ENCODE peak calls at places on chromosomes 4 and X, in five cellular contexts. One of them, this sample, is unnamed.

GRCh38 chr4:7722716-7723115 is 216.9 kb downstream of the AFAP1 start:
- DNase-seq in endothelial cell: no peak
- DNase-seq in AG04449: no peak
- DNase-seq in heart right ventricle: no peak
- DNase-seq in IMR-90: no peak
- DNase-seq in this sample: no peak

GRCh38 chrX:47176101-47176740 is 17.4 kb upstream of the UBA1 start:
- DNase-seq in endothelial cell: no peak
- DNase-seq in AG04449: no peak
- DNase-seq in heart right ventricle: no peak
- DNase-seq in IMR-90: no peak
- DNase-seq in this sample: no peak

GRCh38 chrX:106894978-106895452 is 8.1 kb downstream of the RIPPLY1 start:
- DNase-seq in endothelial cell: no peak
- DNase-seq in AG04449: no peak
- DNase-seq in heart right ventricle: peak
- DNase-seq in IMR-90: peak
- DNase-seq in this sample: no peak

GRCh38 chr4:1490906-1491629 is 84.8 kb upstream of the NKX1-1 start:
- DNase-seq in endothelial cell: no peak
- DNase-seq in AG04449: no peak
- DNase-seq in heart right ventricle: no peak
- DNase-seq in IMR-90: no peak
- DNase-seq in this sample: no peak

GRCh38 chr4:8322794-8323704 is 53.5 kb downstream of the HTRA3 start:
- DNase-seq in endothelial cell: no peak
- DNase-seq in AG04449: no peak
- DNase-seq in heart right ventricle: no peak
- DNase-seq in IMR-90: no peak
- DNase-seq in this sample: no peak

GRCh38 chrX:288561-288991 is 7.4 kb downstream of the PLCXD1 start:
- DNase-seq in endothelial cell: no peak
- DNase-seq in AG04449: no peak
- DNase-seq in heart right ventricle: no peak
- DNase-seq in IMR-90: no peak
- DNase-seq in this sample: no peak

GRCh38 chr4:129377131-129377845 is 281.3 kb downstream of the C4orf33 start:
- DNase-seq in endothelial cell: no peak
- DNase-seq in AG04449: no peak
- DNase-seq in heart right ventricle: no peak
- DNase-seq in IMR-90: no peak
- DNase-seq in this sample: no peak

GRCh38 chr4:159019356-159019755 is 83.5 kb upstream of the RAPGEF2 start:
- DNase-seq in endothelial cell: no peak
- DNase-seq in AG04449: no peak
- DNase-seq in heart right ventricle: peak
- DNase-seq in IMR-90: no peak
- DNase-seq in this sample: no peak

GRCh38 chr4:140839888-140840790 is 84.0 kb upstream of the TBC1D9 start:
- DNase-seq in endothelial cell: no peak
- DNase-seq in AG04449: peak
- DNase-seq in heart right ventricle: no peak
- DNase-seq in IMR-90: peak
- DNase-seq in this sample: no peak

GRCh38 chrX:128846385-128846784 is 676.9 kb downstream of the SMARCA1 start:
- DNase-seq in endothelial cell: no peak
- DNase-seq in AG04449: no peak
- DNase-seq in heart right ventricle: no peak
- DNase-seq in IMR-90: no peak
- DNase-seq in this sample: no peak

GRCh38 chr4:109414938-109415337 is 18.7 kb upstream of the SEC24B start:
- DNase-seq in endothelial cell: no peak
- DNase-seq in AG04449: no peak
- DNase-seq in heart right ventricle: no peak
- DNase-seq in IMR-90: peak
- DNase-seq in this sample: no peak

DNA sequence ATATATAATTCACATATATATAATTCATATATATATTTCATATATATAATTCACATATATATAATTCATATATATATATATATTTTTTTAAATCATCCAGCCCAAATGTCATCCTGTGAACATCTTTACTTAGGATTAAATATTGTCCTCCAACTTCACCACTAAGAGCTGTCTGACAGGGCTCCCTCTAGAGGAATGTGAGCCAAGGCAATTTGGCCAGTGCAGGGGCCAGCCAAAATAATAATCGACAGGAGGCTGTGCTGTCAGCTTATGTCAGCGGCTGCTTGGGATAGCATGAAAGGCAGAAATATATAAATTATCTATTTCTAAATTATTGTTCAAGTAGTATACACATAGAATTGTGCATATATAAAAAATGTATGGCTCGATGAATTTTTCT is 29.5 kb downstream of the EGFL6 start:
- DNase-seq in endothelial cell: peak
- DNase-seq in AG04449: no peak
- DNase-seq in heart right ventricle: no peak
- DNase-seq in IMR-90: peak
- DNase-seq in this sample: no peak
- TF ChIP-seq CTCF in endothelial cell: no peak
- TF ChIP-seq CTCF in AG04449: peak
- TF ChIP-seq CTCF in heart right ventricle: no peak
- TF ChIP-seq CTCF in IMR-90: peak
- TF ChIP-seq CTCF in this sample: no peak

GRCh38 chrX:24693453-24694202 is at the start of gene POLA1:
- DNase-seq in endothelial cell: peak
- DNase-seq in AG04449: peak
- DNase-seq in heart right ventricle: peak
- DNase-seq in IMR-90: peak
- DNase-seq in this sample: peak
- TF ChIP-seq CTCF in endothelial cell: no peak
- TF ChIP-seq CTCF in AG04449: peak
- TF ChIP-seq CTCF in heart right ventricle: peak
- TF ChIP-seq CTCF in IMR-90: peak
- TF ChIP-seq CTCF in this sample: no peak

DNA sequence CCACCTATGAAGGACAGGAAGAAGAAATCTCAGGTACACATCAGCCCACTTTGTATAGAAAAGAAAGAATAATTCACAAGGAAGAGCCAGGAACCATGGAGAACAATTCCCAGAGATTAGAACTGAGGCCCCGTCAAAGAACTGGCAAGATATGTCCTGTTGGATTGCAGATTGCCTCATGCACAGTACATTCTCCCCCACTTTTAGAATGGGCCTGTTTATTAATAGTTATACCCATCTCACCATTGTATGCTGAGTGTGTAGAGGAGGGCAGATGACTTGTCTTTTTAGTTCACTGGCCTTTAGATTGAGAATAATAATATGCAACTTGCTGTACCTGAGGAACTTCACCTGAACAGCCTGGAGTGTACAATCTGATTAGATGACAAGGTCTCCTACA is 315.6 kb upstream of the HAND2 start:
- DNase-seq in endothelial cell: no peak
- DNase-seq in AG04449: no peak
- DNase-seq in heart right ventricle: no peak
- DNase-seq in IMR-90: no peak
- DNase-seq in this sample: no peak
- TF ChIP-seq CTCF in endothelial cell: no peak
- TF ChIP-seq CTCF in AG04449: no peak
- TF ChIP-seq CTCF in heart right ventricle: no peak
- TF ChIP-seq CTCF in IMR-90: no peak
- TF ChIP-seq CTCF in this sample: no peak

DNA sequence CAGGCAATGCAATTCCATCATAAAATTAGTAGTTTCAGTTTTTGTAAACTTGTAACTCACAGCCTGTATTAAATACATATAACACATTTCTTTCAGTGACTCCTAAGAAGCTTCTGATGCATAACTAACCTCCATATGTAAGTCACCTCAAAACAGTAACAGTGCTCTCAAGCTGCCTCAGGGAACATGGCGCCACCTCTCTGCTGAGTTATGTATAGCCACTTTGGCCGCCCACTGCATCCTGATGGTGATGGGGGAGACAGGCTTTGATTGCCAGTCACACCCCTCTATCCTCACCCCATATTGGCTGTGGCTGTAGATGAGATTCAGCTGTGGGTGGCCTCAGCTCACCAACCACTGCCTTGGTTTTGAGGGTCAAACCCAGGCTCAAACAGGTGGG is 54.3 kb downstream of the LRBA start:
- DNase-seq in endothelial cell: peak
- DNase-seq in AG04449: no peak
- DNase-seq in heart right ventricle: no peak
- DNase-seq in IMR-90: no peak
- DNase-seq in this sample: no peak
- TF ChIP-seq CTCF in endothelial cell: peak
- TF ChIP-seq CTCF in AG04449: peak
- TF ChIP-seq CTCF in heart right ventricle: peak
- TF ChIP-seq CTCF in IMR-90: peak
- TF ChIP-seq CTCF in this sample: no peak